ENCODE peak calls at places on chromosomes 3 and 15, in six cellular contexts. G, M, Y, J, W and N are unnamed samples.

GRCh38 chr3:63762180-63762579 is 56.9 kb upstream of the C3orf49 start:
- DNase-seq in J (no peak), G (peak), M (no peak), W (no peak), Y (no peak), N (no peak)

GRCh38 chr3:40097507-40098117 is 211.9 kb upstream of the EIF1B start:
- DNase-seq in J (no peak), M (no peak), G (no peak), Y (no peak), W (no peak), N (no peak)

GRCh38 chr15:72935521-72935920 is 116.7 kb upstream of the NEO1 start:
- DNase-seq in W (no peak), M (no peak), G (no peak), J (no peak), Y (no peak), N (no peak)

GRCh38 chr3:75610773-75611172 is 53.4 kb upstream of the FRG2C start:
- DNase-seq in G (no peak), W (no peak), M (no peak), J (no peak), Y (no peak), N (no peak)

GRCh38 chr3:197854596-197855343 is 63.7 kb downstream of the LRCH3 start:
- DNase-seq in G (peak), Y (no peak), M (peak), W (peak), J (peak), N (peak)

GRCh38 chr15:75091814-75092213 is 68.4 kb downstream of the PPCDC start:
- DNase-seq in Y (no peak), M (no peak), J (no peak), W (no peak), G (peak), N (no peak)

GRCh38 chr15:64224508-64224907 is 61.7 kb upstream of the PPIB start:
- DNase-seq in W (no peak), Y (no peak), G (peak), J (peak), M (peak), N (no peak)

GRCh38 chr15:49382394-49382793 is 40.6 kb upstream of the FGF7 start:
- DNase-seq in J (no peak), Y (no peak), G (no peak), M (no peak), W (no peak), N (no peak)

GRCh38 chr3:43364926-43365325 is 78.6 kb downstream of the SNRK start:
- DNase-seq in W (no peak), M (no peak), J (no peak), Y (no peak), G (no peak), N (no peak)

GRCh38 chr15:51343466-51343865 is 2.0 kb downstream of the GLDN start:
- DNase-seq in Y (no peak), G (no peak), W (no peak), J (no peak), M (no peak), N (no peak)

GRCh38 chr3:128328546-128329458 is 137.9 kb downstream of the DNAJB8 start:
- DNase-seq in J (no peak), W (no peak), G (no peak), Y (no peak), M (no peak), N (peak)

GRCh38 chr3:127768346-127769008 is 53.8 kb downstream of the MGLL start:
- DNase-seq in J (peak), Y (no peak), G (peak), M (peak), W (peak), N (no peak)

GRCh38 chr15:78766041-78766440 is 45.2 kb downstream of the ADAMTS7 start:
- DNase-seq in Y (no peak), M (no peak), J (no peak), G (no peak), W (no peak), N (no peak)

GRCh38 chr3:56681963-56682457 is 1.1 kb downstream of the TASOR start:
- DNase-seq in W (no peak), G (no peak), M (no peak), J (no peak), Y (no peak), N (no peak)

GRCh38 chr3:105997800-105998526 is 129.2 kb upstream of the CBLB start:
- DNase-seq in G (peak), Y (no peak), M (peak), W (peak), J (peak), N (no peak)

GRCh38 chr3:42229942-42230688 is 35.9 kb downstream of the CCK start:
- DNase-seq in Y (no peak), J (peak), G (peak), W (no peak), M (peak), N (no peak)

GRCh38 chr3:180855364-180855763 is 57.1 kb upstream of the FXR1 start:
- DNase-seq in W (no peak), G (peak), Y (no peak), J (peak), M (peak), N (no peak)

GRCh38 chr3:39725321-39725720 is 84.1 kb upstream of the MYRIP start:
- DNase-seq in M (no peak), W (no peak), Y (no peak), G (no peak), J (no peak), N (no peak)

GRCh38 chr15:39030291-39031070 is 465.9 kb upstream of the RASGRP1 start:
- DNase-seq in Y (no peak), M (no peak), J (no peak), G (no peak), W (no peak), N (no peak)

GRCh38 chr3:57434041-57434440 is 110.1 kb downstream of the DNAH12 start:
- DNase-seq in Y (no peak), M (peak), G (peak), W (peak), J (peak), N (no peak)

GRCh38 chr3:141243295-141243707 is 11.7 kb downstream of the PXYLP1 start:
- DNase-seq in J (peak), G (peak), M (peak), Y (no peak), W (no peak), N (peak)

GRCh38 chr15:90936823-90937222 is 1.7 kb downstream of the UNC45A start:
- DNase-seq in G (no peak), Y (no peak), J (no peak), M (no peak), W (no peak), N (no peak)

DNA sequence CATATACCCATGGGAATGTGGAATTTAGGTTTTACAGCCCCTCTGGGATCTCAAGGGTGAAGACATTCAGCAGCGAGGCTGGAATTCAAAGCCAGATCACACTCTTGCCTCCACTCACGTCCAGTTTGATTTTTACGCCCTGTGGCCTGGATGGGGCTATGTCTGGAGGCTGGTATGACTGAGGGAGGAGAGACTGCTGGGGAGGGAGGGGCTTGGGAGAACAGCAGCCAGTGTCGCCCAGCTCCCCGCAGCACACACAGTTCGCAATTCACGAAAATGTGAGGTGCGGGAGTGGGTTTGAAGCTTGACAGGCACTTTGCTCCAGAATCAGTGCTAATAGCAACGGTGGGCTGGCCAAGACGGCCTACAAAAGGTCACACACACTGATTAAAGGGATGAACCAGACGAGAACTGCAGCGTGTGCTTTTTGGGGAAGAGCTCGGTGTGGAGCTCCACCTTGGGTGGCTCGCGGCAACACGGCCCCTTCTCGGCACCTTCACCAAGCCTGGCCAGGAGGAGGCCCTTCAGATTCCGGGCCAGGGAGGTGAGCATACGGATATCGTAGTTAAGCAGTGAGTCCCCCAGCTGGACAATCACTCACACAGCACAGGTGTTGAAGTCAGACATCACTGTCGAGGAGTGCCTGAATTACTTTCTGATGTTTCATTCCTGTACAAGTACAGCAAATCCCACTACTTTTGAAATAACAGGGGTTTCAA is 16.4 kb downstream of the EHD4 start:
- DNase-seq in J (no peak), G (no peak), M (no peak), W (no peak), Y (no peak), N (peak)
- TF ChIP-seq CTCF in J (no peak), G (no peak), M (no peak), W (peak), Y (no peak), N (no peak)

DNA sequence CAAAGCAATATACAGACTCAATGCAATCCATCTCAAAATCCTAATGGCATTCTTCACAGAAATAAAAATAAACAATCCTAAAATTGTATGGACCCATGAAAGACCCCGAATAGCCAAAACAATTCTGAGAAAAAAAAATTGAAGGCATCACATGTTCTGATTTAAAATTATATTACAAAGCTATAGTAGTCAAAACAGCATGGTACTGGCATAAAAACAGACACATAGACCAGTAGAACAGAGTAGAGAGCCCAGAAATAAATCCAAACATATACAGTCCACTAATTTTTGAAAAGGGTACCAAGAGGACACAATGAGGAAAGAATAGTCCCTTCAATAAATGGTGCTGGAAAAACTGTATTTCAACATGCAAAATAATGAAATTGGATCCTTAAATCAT is 70.4 kb upstream of the THRB start:
- DNase-seq in W (no peak), M (no peak), G (no peak), Y (no peak), J (no peak), N (no peak)
- TF ChIP-seq CTCF in W (no peak), M (no peak), G (no peak), Y (no peak), J (no peak), N (no peak)

GRCh38 chr15:96073908-96074307 is 256.6 kb upstream of the NR2F2 start:
- DNase-seq in M (no peak), J (no peak), G (no peak), W (no peak), Y (no peak), N (no peak)
- TF ChIP-seq CTCF in M (no peak), J (no peak), G (no peak), W (no peak), Y (no peak), N (no peak)

GRCh38 chr3:114370537-114371174 is 76.8 kb downstream of the TIGIT start:
- DNase-seq in G (no peak), W (no peak), Y (no peak), M (no peak), J (no peak), N (no peak)
- TF ChIP-seq CTCF in G (peak), W (peak), Y (no peak), M (no peak), J (peak), N (no peak)

DNA sequence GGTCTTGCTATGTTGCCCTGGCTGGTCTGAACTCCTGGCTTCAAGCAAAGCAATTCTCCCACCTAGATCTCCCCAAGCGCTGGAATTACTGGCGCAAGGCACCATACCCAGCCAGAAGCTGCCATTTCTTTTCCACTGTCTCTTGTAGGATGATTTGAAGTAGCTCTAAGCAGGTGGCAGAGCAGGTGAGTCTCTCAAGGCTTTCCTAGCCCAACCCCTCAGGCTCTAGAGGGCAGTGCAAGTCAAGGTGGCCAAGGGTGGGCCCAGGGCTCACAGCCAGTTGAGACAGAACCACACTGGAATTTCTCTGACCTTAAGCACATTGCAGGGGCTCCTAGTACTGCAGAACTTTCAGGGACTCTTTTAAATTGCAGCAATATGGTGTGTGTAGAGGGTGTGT is 15.6 kb upstream of the DAG1 start:
- DNase-seq in Y (no peak), M (peak), G (no peak), J (no peak), W (no peak), N (no peak)
- TF ChIP-seq CTCF in Y (no peak), M (no peak), G (no peak), J (peak), W (peak), N (peak)

DNA sequence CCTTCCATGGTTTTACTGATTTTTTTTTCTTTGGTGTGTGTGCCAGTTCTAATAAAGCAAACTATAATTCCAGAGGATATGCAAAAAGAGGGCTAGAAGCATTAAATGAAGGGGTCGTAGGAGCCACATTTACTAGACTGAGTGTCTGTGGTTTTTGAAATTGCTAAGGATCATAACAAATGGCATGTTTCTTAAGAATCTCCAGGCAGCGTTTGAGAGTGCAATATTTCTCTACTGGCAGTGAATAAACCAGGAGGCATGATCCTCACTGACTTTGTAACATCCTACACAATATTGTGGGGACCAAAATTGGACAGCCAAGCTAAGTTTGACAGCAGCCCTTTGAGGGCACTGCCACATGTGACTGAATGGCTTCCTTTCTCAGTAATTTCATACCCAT is 115.9 kb upstream of the CCNL1 start:
- DNase-seq in Y (no peak), W (no peak), M (no peak), J (no peak), G (no peak), N (no peak)
- TF ChIP-seq CTCF in Y (no peak), W (no peak), M (no peak), J (no peak), G (no peak), N (no peak)